ENCODE peak calls at places on chromosomes 13 and 19, in eight cellular contexts. One of them, this sample, is unnamed.

GRCh38 chr19:13877303-13877702 is 369 bp downstream of the NANOS3 start:
- DNase-seq in NCI-H146: no peak
- DNase-seq in H7: peak
- DNase-seq in NCI-H1092 treated with DMSO at 0.1 percent for 48 hours: no peak
- DNase-seq in stimulated activated CD8-positive, alpha-beta memory T cell treated with anti-CD3 and anti-CD28 coated beads, Interleukin-15, amount 100 ng/mL, for 1 hour: no peak
- DNase-seq in MV-4-11: no peak
- DNase-seq in hepatic stellate cell: no peak
- DNase-seq in activated naive CD4-positive, alpha-beta T cell treated with anti-CD3 and anti-CD28 coated beads, Interleukin-2, amount 10 ng/mL, durations not matched to agents 7 days and 5 days: no peak
- DNase-seq in this sample: no peak

GRCh38 chr19:42220751-42221097 is 612 bp downstream of the ZNF526 start:
- DNase-seq in NCI-H146: no peak
- DNase-seq in NCI-H1092 treated with DMSO at 0.1 percent for 48 hours: no peak
- DNase-seq in MV-4-11: no peak
- DNase-seq in hepatic stellate cell: no peak
- DNase-seq in stimulated activated CD8-positive, alpha-beta memory T cell treated with anti-CD3 and anti-CD28 coated beads, Interleukin-15, amount 100 ng/mL, for 1 hour: no peak
- DNase-seq in H7: no peak
- DNase-seq in activated naive CD4-positive, alpha-beta T cell treated with anti-CD3 and anti-CD28 coated beads, Interleukin-2, amount 10 ng/mL, durations not matched to agents 7 days and 5 days: no peak
- DNase-seq in this sample: no peak

GRCh38 chr19:48249502-48250014 is 6.2 kb downstream of the CARD8 start:
- DNase-seq in hepatic stellate cell: no peak
- DNase-seq in MV-4-11: peak
- DNase-seq in NCI-H1092 treated with DMSO at 0.1 percent for 48 hours: no peak
- DNase-seq in stimulated activated CD8-positive, alpha-beta memory T cell treated with anti-CD3 and anti-CD28 coated beads, Interleukin-15, amount 100 ng/mL, for 1 hour: peak
- DNase-seq in NCI-H146: no peak
- DNase-seq in activated naive CD4-positive, alpha-beta T cell treated with anti-CD3 and anti-CD28 coated beads, Interleukin-2, amount 10 ng/mL, durations not matched to agents 7 days and 5 days: peak
- DNase-seq in H7: no peak
- DNase-seq in this sample: no peak

GRCh38 chr19:41904118-41904870 is 21.3 kb downstream of the ARHGEF1 start:
- DNase-seq in NCI-H146: peak
- DNase-seq in MV-4-11: no peak
- DNase-seq in stimulated activated CD8-positive, alpha-beta memory T cell treated with anti-CD3 and anti-CD28 coated beads, Interleukin-15, amount 100 ng/mL, for 1 hour: no peak
- DNase-seq in H7: no peak
- DNase-seq in activated naive CD4-positive, alpha-beta T cell treated with anti-CD3 and anti-CD28 coated beads, Interleukin-2, amount 10 ng/mL, durations not matched to agents 7 days and 5 days: no peak
- DNase-seq in NCI-H1092 treated with DMSO at 0.1 percent for 48 hours: peak
- DNase-seq in hepatic stellate cell: no peak
- DNase-seq in this sample: no peak

GRCh38 chr13:60620611-60621395 is 223.8 kb downstream of the TDRD3 start:
- DNase-seq in stimulated activated CD8-positive, alpha-beta memory T cell treated with anti-CD3 and anti-CD28 coated beads, Interleukin-15, amount 100 ng/mL, for 1 hour: no peak
- DNase-seq in NCI-H146: no peak
- DNase-seq in activated naive CD4-positive, alpha-beta T cell treated with anti-CD3 and anti-CD28 coated beads, Interleukin-2, amount 10 ng/mL, durations not matched to agents 7 days and 5 days: no peak
- DNase-seq in H7: no peak
- DNase-seq in hepatic stellate cell: no peak
- DNase-seq in NCI-H1092 treated with DMSO at 0.1 percent for 48 hours: no peak
- DNase-seq in MV-4-11: no peak
- DNase-seq in this sample: no peak

GRCh38 chr13:113047587-113047986 is 58.0 kb upstream of the F7 start:
- DNase-seq in hepatic stellate cell: no peak
- DNase-seq in NCI-H146: no peak
- DNase-seq in MV-4-11: no peak
- DNase-seq in H7: no peak
- DNase-seq in NCI-H1092 treated with DMSO at 0.1 percent for 48 hours: no peak
- DNase-seq in activated naive CD4-positive, alpha-beta T cell treated with anti-CD3 and anti-CD28 coated beads, Interleukin-2, amount 10 ng/mL, durations not matched to agents 7 days and 5 days: no peak
- DNase-seq in stimulated activated CD8-positive, alpha-beta memory T cell treated with anti-CD3 and anti-CD28 coated beads, Interleukin-15, amount 100 ng/mL, for 1 hour: no peak
- DNase-seq in this sample: no peak

GRCh38 chr19:13169769-13170168 is 19.6 kb downstream of the IER2 start:
- DNase-seq in H7: no peak
- DNase-seq in stimulated activated CD8-positive, alpha-beta memory T cell treated with anti-CD3 and anti-CD28 coated beads, Interleukin-15, amount 100 ng/mL, for 1 hour: no peak
- DNase-seq in NCI-H146: no peak
- DNase-seq in hepatic stellate cell: peak
- DNase-seq in MV-4-11: no peak
- DNase-seq in activated naive CD4-positive, alpha-beta T cell treated with anti-CD3 and anti-CD28 coated beads, Interleukin-2, amount 10 ng/mL, durations not matched to agents 7 days and 5 days: no peak
- DNase-seq in NCI-H1092 treated with DMSO at 0.1 percent for 48 hours: no peak
- DNase-seq in this sample: no peak

GRCh38 chr19:57560049-57560491 is 407 bp upstream of the ZNF550 start:
- DNase-seq in NCI-H146: no peak
- DNase-seq in activated naive CD4-positive, alpha-beta T cell treated with anti-CD3 and anti-CD28 coated beads, Interleukin-2, amount 10 ng/mL, durations not matched to agents 7 days and 5 days: no peak
- DNase-seq in hepatic stellate cell: peak
- DNase-seq in MV-4-11: no peak
- DNase-seq in stimulated activated CD8-positive, alpha-beta memory T cell treated with anti-CD3 and anti-CD28 coated beads, Interleukin-15, amount 100 ng/mL, for 1 hour: no peak
- DNase-seq in NCI-H1092 treated with DMSO at 0.1 percent for 48 hours: no peak
- DNase-seq in H7: peak
- DNase-seq in this sample: no peak

GRCh38 chr19:43936219-43936618 is 1.1 kb upstream of the ZNF45 start:
- DNase-seq in NCI-H146: no peak
- DNase-seq in MV-4-11: no peak
- DNase-seq in NCI-H1092 treated with DMSO at 0.1 percent for 48 hours: no peak
- DNase-seq in activated naive CD4-positive, alpha-beta T cell treated with anti-CD3 and anti-CD28 coated beads, Interleukin-2, amount 10 ng/mL, durations not matched to agents 7 days and 5 days: no peak
- DNase-seq in stimulated activated CD8-positive, alpha-beta memory T cell treated with anti-CD3 and anti-CD28 coated beads, Interleukin-15, amount 100 ng/mL, for 1 hour: no peak
- DNase-seq in hepatic stellate cell: no peak
- DNase-seq in H7: no peak
- DNase-seq in this sample: no peak

GRCh38 chr19:13401388-13401787 is 104.9 kb downstream of the CACNA1A start:
- DNase-seq in MV-4-11: peak
- DNase-seq in activated naive CD4-positive, alpha-beta T cell treated with anti-CD3 and anti-CD28 coated beads, Interleukin-2, amount 10 ng/mL, durations not matched to agents 7 days and 5 days: no peak
- DNase-seq in stimulated activated CD8-positive, alpha-beta memory T cell treated with anti-CD3 and anti-CD28 coated beads, Interleukin-15, amount 100 ng/mL, for 1 hour: no peak
- DNase-seq in NCI-H1092 treated with DMSO at 0.1 percent for 48 hours: no peak
- DNase-seq in hepatic stellate cell: peak
- DNase-seq in H7: peak
- DNase-seq in NCI-H146: no peak
- DNase-seq in this sample: no peak

GRCh38 chr13:26051231-26052135 is at the start of gene SHISA2:
- DNase-seq in stimulated activated CD8-positive, alpha-beta memory T cell treated with anti-CD3 and anti-CD28 coated beads, Interleukin-15, amount 100 ng/mL, for 1 hour: no peak
- DNase-seq in hepatic stellate cell: peak
- DNase-seq in activated naive CD4-positive, alpha-beta T cell treated with anti-CD3 and anti-CD28 coated beads, Interleukin-2, amount 10 ng/mL, durations not matched to agents 7 days and 5 days: peak
- DNase-seq in MV-4-11: no peak
- DNase-seq in H7: peak
- DNase-seq in NCI-H1092 treated with DMSO at 0.1 percent for 48 hours: peak
- DNase-seq in NCI-H146: peak
- DNase-seq in this sample: peak

GRCh38 chr19:6164906-6165531 is 29.6 kb downstream of the ACSBG2 start:
- DNase-seq in NCI-H146: no peak
- DNase-seq in stimulated activated CD8-positive, alpha-beta memory T cell treated with anti-CD3 and anti-CD28 coated beads, Interleukin-15, amount 100 ng/mL, for 1 hour: no peak
- DNase-seq in NCI-H1092 treated with DMSO at 0.1 percent for 48 hours: no peak
- DNase-seq in MV-4-11: no peak
- DNase-seq in H7: no peak
- DNase-seq in hepatic stellate cell: no peak
- DNase-seq in activated naive CD4-positive, alpha-beta T cell treated with anti-CD3 and anti-CD28 coated beads, Interleukin-2, amount 10 ng/mL, durations not matched to agents 7 days and 5 days: no peak
- DNase-seq in this sample: no peak

GRCh38 chr19:46487802-46488445 is 7.7 kb downstream of the PNMA8B start:
- DNase-seq in hepatic stellate cell: peak
- DNase-seq in NCI-H1092 treated with DMSO at 0.1 percent for 48 hours: peak
- DNase-seq in activated naive CD4-positive, alpha-beta T cell treated with anti-CD3 and anti-CD28 coated beads, Interleukin-2, amount 10 ng/mL, durations not matched to agents 7 days and 5 days: peak
- DNase-seq in stimulated activated CD8-positive, alpha-beta memory T cell treated with anti-CD3 and anti-CD28 coated beads, Interleukin-15, amount 100 ng/mL, for 1 hour: peak
- DNase-seq in H7: peak
- DNase-seq in MV-4-11: peak
- DNase-seq in NCI-H146: peak
- DNase-seq in this sample: peak

GRCh38 chr13:30618938-30619289 is 1.2 kb downstream of the USPL1 start:
- DNase-seq in H7: no peak
- DNase-seq in NCI-H1092 treated with DMSO at 0.1 percent for 48 hours: no peak
- DNase-seq in activated naive CD4-positive, alpha-beta T cell treated with anti-CD3 and anti-CD28 coated beads, Interleukin-2, amount 10 ng/mL, durations not matched to agents 7 days and 5 days: no peak
- DNase-seq in MV-4-11: peak
- DNase-seq in NCI-H146: no peak
- DNase-seq in stimulated activated CD8-positive, alpha-beta memory T cell treated with anti-CD3 and anti-CD28 coated beads, Interleukin-15, amount 100 ng/mL, for 1 hour: no peak
- DNase-seq in hepatic stellate cell: no peak
- DNase-seq in this sample: no peak

GRCh38 chr19:14686411-14686810 is 3.4 kb upstream of the ZNF333 start:
- DNase-seq in MV-4-11: peak
- DNase-seq in NCI-H1092 treated with DMSO at 0.1 percent for 48 hours: peak
- DNase-seq in NCI-H146: peak
- DNase-seq in hepatic stellate cell: no peak
- DNase-seq in activated naive CD4-positive, alpha-beta T cell treated with anti-CD3 and anti-CD28 coated beads, Interleukin-2, amount 10 ng/mL, durations not matched to agents 7 days and 5 days: peak
- DNase-seq in stimulated activated CD8-positive, alpha-beta memory T cell treated with anti-CD3 and anti-CD28 coated beads, Interleukin-15, amount 100 ng/mL, for 1 hour: no peak
- DNase-seq in H7: no peak
- DNase-seq in this sample: no peak

GRCh38 chr19:46944918-46945628 is 74.6 kb upstream of the NPAS1 start:
- DNase-seq in hepatic stellate cell: peak
- DNase-seq in MV-4-11: no peak
- DNase-seq in activated naive CD4-positive, alpha-beta T cell treated with anti-CD3 and anti-CD28 coated beads, Interleukin-2, amount 10 ng/mL, durations not matched to agents 7 days and 5 days: no peak
- DNase-seq in stimulated activated CD8-positive, alpha-beta memory T cell treated with anti-CD3 and anti-CD28 coated beads, Interleukin-15, amount 100 ng/mL, for 1 hour: no peak
- DNase-seq in NCI-H146: peak
- DNase-seq in NCI-H1092 treated with DMSO at 0.1 percent for 48 hours: no peak
- DNase-seq in H7: peak
- DNase-seq in this sample: no peak

GRCh38 chr19:11238781-11239376 is 540 bp upstream of the ANGPTL8 start:
- DNase-seq in hepatic stellate cell: no peak
- DNase-seq in MV-4-11: no peak
- DNase-seq in activated naive CD4-positive, alpha-beta T cell treated with anti-CD3 and anti-CD28 coated beads, Interleukin-2, amount 10 ng/mL, durations not matched to agents 7 days and 5 days: no peak
- DNase-seq in H7: no peak
- DNase-seq in stimulated activated CD8-positive, alpha-beta memory T cell treated with anti-CD3 and anti-CD28 coated beads, Interleukin-15, amount 100 ng/mL, for 1 hour: no peak
- DNase-seq in NCI-H146: no peak
- DNase-seq in NCI-H1092 treated with DMSO at 0.1 percent for 48 hours: no peak
- DNase-seq in this sample: no peak

GRCh38 chr13:48231948-48232347 is 1.1 kb upstream of the ITM2B start:
- DNase-seq in stimulated activated CD8-positive, alpha-beta memory T cell treated with anti-CD3 and anti-CD28 coated beads, Interleukin-15, amount 100 ng/mL, for 1 hour: no peak
- DNase-seq in NCI-H146: no peak
- DNase-seq in H7: no peak
- DNase-seq in activated naive CD4-positive, alpha-beta T cell treated with anti-CD3 and anti-CD28 coated beads, Interleukin-2, amount 10 ng/mL, durations not matched to agents 7 days and 5 days: no peak
- DNase-seq in NCI-H1092 treated with DMSO at 0.1 percent for 48 hours: no peak
- DNase-seq in hepatic stellate cell: no peak
- DNase-seq in MV-4-11: no peak
- DNase-seq in this sample: no peak

GRCh38 chr19:37931941-37932655 is 25.1 kb downstream of the SIPA1L3 start:
- DNase-seq in stimulated activated CD8-positive, alpha-beta memory T cell treated with anti-CD3 and anti-CD28 coated beads, Interleukin-15, amount 100 ng/mL, for 1 hour: no peak
- DNase-seq in NCI-H1092 treated with DMSO at 0.1 percent for 48 hours: peak
- DNase-seq in MV-4-11: peak
- DNase-seq in hepatic stellate cell: no peak
- DNase-seq in NCI-H146: peak
- DNase-seq in H7: peak
- DNase-seq in activated naive CD4-positive, alpha-beta T cell treated with anti-CD3 and anti-CD28 coated beads, Interleukin-2, amount 10 ng/mL, durations not matched to agents 7 days and 5 days: no peak
- DNase-seq in this sample: no peak

GRCh38 chr19:46648070-46648960 is 12.3 kb upstream of the GNG8 start:
- DNase-seq in MV-4-11: peak
- DNase-seq in H7: peak
- DNase-seq in NCI-H1092 treated with DMSO at 0.1 percent for 48 hours: no peak
- DNase-seq in hepatic stellate cell: no peak
- DNase-seq in activated naive CD4-positive, alpha-beta T cell treated with anti-CD3 and anti-CD28 coated beads, Interleukin-2, amount 10 ng/mL, durations not matched to agents 7 days and 5 days: no peak
- DNase-seq in stimulated activated CD8-positive, alpha-beta memory T cell treated with anti-CD3 and anti-CD28 coated beads, Interleukin-15, amount 100 ng/mL, for 1 hour: no peak
- DNase-seq in NCI-H146: no peak
- DNase-seq in this sample: no peak

GRCh38 chr13:39415003-39415402 is 188.0 kb downstream of the LHFPL6 start:
- DNase-seq in hepatic stellate cell: no peak
- DNase-seq in H7: no peak
- DNase-seq in activated naive CD4-positive, alpha-beta T cell treated with anti-CD3 and anti-CD28 coated beads, Interleukin-2, amount 10 ng/mL, durations not matched to agents 7 days and 5 days: no peak
- DNase-seq in MV-4-11: no peak
- DNase-seq in NCI-H1092 treated with DMSO at 0.1 percent for 48 hours: no peak
- DNase-seq in NCI-H146: no peak
- DNase-seq in stimulated activated CD8-positive, alpha-beta memory T cell treated with anti-CD3 and anti-CD28 coated beads, Interleukin-15, amount 100 ng/mL, for 1 hour: no peak
- DNase-seq in this sample: no peak